ENCODE peak calls at places on chromosome 12, in four cellular contexts. L is lower lobe of right lung, F is GM13977, H is NB4. Y is an unnamed sample.

GRCh38 chr12:121637231-121637914 is 11.0 kb downstream of the ORAI1 start:
- DNase-seq in L (peak; percentile 76), F (peak; percentile 73), H (peak; percentile 84), Y (peak; percentile 75)

GRCh38 chr12:108551556-108551955 is 9.4 kb downstream of the SART3 start:
- DNase-seq in L (no peak), F (no peak), H (peak; percentile 33), Y (no peak)

GRCh38 chr12:103387385-103387784 is 108.4 kb downstream of the C12orf42 start:
- DNase-seq in L (no peak), F (no peak), H (no peak), Y (no peak)

GRCh38 chr12:8887285-8887715 is 27.0 kb upstream of the PHC1 start:
- DNase-seq in L (no peak), F (no peak), H (peak; percentile 12), Y (no peak)

GRCh38 chr12:15688202-15688736 is 100.9 kb downstream of the EPS8 start:
- DNase-seq in L (peak; percentile 82), F (no peak), H (peak; percentile 82), Y (no peak)

GRCh38 chr12:123105427-123105826 is 45.5 kb downstream of the PITPNM2 start:
- DNase-seq in L (no peak), F (no peak), H (no peak), Y (no peak)

GRCh38 chr12:69059465-69060457 is 126.8 kb upstream of the CPM start:
- DNase-seq in L (no peak), F (no peak), H (peak; percentile 75), Y (no peak)

GRCh38 chr12:109988903-109989302 is 7.3 kb downstream of the GIT2 start:
- DNase-seq in L (no peak), F (no peak), H (no peak), Y (no peak)

GRCh38 chr12:94244165-94245133 is 96.1 kb downstream of the PLXNC1 start:
- DNase-seq in L (peak; percentile 72), F (peak; percentile 23), H (peak; percentile 99), Y (peak; percentile 51)

DNA sequence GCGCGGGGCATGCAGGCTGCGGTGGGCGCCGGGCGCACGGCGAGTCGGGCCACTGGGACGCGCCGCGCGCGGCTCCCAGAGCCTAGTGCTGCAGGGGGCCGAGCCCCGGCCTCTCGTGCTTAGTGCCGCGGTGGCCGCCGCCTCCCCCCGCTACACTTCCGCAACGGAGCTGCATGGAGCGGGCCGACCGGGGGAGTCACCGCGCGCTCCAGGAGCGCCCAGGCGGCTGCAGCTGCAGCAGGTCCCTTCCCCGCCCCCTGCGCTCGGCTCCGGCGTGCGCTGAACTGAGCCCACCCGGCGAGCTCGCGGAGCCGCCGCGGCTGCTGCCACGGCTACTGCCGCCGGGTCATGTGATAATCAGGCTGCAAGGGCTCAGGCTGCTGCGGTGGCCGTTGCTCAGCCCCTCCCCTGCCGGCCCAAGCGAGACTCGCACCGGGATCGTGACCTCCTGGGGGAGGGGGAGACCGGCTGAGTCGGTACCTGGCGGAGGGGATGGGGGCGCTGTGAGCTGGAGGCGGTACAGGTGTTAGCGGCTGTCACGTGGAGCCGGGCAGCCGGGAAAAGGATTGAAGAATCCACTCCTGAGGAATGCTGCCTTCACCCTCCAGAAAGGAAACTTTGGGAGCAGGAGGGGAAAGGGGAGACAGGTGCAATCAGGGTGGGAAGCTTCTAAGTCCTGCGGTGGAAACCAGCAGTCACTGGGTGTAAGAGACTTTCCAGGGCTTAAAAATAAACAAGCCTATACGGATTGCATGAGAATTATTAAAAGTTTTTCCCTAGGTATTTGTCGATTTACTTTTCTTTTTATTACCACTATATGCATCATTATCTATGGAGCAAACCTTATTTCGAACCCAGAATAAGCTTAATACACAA is at the start of gene PPM1H:
- DNase-seq in L (peak; percentile 87), F (peak; percentile 82), H (peak; percentile 81), Y (peak; percentile 81)
- TF ChIP-seq CTCF in L (peak; percentile 63), F (peak; percentile 27), H (peak; percentile 13), Y (no peak)

GRCh38 chr12:57254506-57255280 is 3.7 kb upstream of the STAC3 start:
- DNase-seq in L (no peak), F (no peak), H (no peak), Y (no peak)
- TF ChIP-seq CTCF in L (no peak), F (no peak), H (no peak), Y (no peak)

GRCh38 chr12:120346681-120347080 is 19.1 kb upstream of the PLA2G1B start:
- DNase-seq in L (no peak), F (no peak), H (no peak), Y (no peak)
- TF ChIP-seq CTCF in L (no peak), F (no peak), H (no peak), Y (no peak)

DNA sequence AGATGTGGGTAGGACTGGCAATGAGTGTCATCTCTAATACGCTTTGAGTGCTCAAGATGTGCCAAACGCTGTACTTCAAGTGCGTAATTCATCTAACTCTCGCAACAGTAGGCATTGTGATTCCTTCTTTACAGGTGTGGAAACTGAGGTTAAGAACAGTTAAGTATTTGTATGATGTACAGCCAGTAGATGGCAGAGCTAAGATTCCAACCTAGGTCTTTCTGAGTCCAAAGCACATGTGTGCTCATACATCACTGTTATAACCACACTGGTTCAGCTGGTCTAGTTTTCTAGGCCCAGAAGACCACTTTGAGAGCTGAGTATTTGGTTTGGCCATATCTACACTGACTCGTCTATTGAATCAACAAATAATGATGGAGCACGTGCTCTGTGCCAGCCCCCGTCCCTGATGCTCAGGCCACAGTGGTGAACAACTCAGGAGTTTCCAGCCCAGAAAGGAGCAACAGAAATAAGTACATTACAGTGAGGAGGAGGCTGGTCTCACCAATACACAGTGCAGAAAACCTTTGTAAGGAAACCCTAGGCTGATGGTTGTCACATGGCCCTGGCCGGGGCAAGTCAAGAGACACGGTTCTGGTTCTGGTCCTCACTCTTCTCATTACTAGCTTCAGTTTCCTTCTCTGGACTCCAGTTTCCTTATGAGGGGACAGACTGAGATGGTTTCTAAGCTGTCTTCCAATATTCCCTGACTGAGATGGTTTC is 69.3 kb upstream of the SCN8A start:
- DNase-seq in L (no peak), F (no peak), H (peak; percentile 22), Y (no peak)
- TF ChIP-seq CTCF in L (no peak), F (no peak), H (peak; percentile 20), Y (no peak)

GRCh38 chr12:75834591-75834990 is 197.0 kb downstream of the PHLDA1 start:
- DNase-seq in L (no peak), F (no peak), H (no peak), Y (no peak)

GRCh38 chr12:75827061-75827460 is 204.5 kb downstream of the PHLDA1 start:
- DNase-seq in L (no peak), F (no peak), H (no peak), Y (no peak)

GRCh38 chr12:75833268-75833667 is 198.3 kb downstream of the PHLDA1 start:
- DNase-seq in L (no peak), F (no peak), H (no peak), Y (no peak)

GRCh38 chr12:75836533-75836932 is 195.0 kb downstream of the PHLDA1 start:
- DNase-seq in L (no peak), F (no peak), H (no peak), Y (no peak)

DNA sequence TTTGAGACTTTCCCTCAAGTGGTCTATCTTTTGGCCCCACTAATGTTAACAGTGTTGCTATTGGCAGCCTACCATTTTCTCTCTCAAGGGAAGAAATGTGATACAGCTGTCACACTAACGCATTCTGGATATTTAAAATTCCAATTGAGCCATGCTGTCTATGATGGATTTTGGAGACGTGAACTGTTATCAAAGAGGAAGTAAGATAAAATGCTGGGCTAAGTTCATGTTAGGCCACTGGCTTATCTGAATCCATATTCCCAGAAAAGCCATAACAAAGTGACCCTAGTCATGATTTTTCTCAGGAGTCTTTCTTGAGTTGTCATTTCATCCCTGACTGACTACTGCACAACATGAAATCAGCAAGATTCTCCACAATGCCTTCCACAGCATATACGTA is 200.2 kb downstream of the PHLDA1 start:
- DNase-seq in L (no peak), F (no peak), H (no peak), Y (no peak)
- TF ChIP-seq CTCF in L (no peak), F (no peak), H (no peak), Y (no peak)

GRCh38 chr12:125105600-125105999 is 40.4 kb downstream of the AACS start:
- DNase-seq in L (no peak), F (no peak), H (no peak), Y (no peak)
- TF ChIP-seq CTCF in L (no peak), F (no peak), H (no peak), Y (no peak)

GRCh38 chr12:48542300-48542928 is 17.0 kb downstream of the OR8S1 start:
- DNase-seq in L (peak; percentile 62), F (peak; percentile 56), H (peak; percentile 63), Y (peak; percentile 42)
- TF ChIP-seq CTCF in L (peak; percentile 63), F (peak; percentile 87), H (peak; percentile 84), Y (peak; percentile 65)

GRCh38 chr12:24955389-24955788 is 6.5 kb upstream of the BCAT1 start:
- DNase-seq in L (no peak), F (no peak), H (peak; percentile 40), Y (no peak)

GRCh38 chr12:24964342-24964741 is 15.4 kb upstream of the BCAT1 start:
- DNase-seq in L (no peak), F (no peak), H (no peak), Y (no peak)

GRCh38 chr12:24955853-24956252 is 7.0 kb upstream of the BCAT1 start:
- DNase-seq in L (no peak), F (no peak), H (no peak), Y (no peak)

DNA sequence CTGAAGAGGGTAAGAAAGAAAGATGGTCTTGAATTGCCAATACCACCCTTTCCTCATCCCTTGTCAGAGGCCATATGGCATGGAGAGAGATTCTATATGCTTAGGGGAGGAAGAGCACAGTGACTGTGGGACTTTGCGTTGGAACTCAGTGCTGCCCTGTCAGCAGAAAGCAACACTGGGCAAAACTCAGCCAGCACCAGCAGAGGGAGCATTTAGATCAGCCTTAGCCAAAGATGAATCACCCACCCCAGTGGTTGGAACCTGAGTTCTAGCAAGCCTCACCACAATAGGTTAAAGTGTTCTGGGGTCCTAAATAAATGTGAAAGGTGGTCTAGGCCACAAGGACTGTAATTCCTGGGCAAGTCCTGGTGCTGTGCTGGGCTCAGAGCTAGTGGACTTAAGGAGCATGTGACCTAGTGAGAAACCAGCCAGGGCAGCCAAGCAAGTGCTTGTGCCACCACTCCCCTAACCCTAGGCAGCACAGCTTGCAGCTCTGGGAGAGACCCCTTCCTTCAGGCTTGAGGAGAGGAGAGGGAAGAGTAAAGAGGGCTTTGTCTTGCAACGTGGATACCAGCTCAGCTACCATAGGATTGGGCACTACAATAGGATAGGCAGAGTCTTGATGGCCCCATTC is 11.4 kb upstream of the BCAT1 start:
- DNase-seq in L (no peak), F (no peak), H (peak; percentile 80), Y (peak; percentile 42)
- TF ChIP-seq CTCF in L (peak; percentile 43), F (peak; percentile 58), H (peak; percentile 99), Y (peak; percentile 35)

GRCh38 chr12:117674763-117675162 is 294.0 kb downstream of the KSR2 start:
- DNase-seq in L (no peak), F (no peak), H (no peak), Y (no peak)

GRCh38 chr12:117674313-117674712 is 294.5 kb downstream of the KSR2 start:
- DNase-seq in L (no peak), F (no peak), H (no peak), Y (no peak)

DNA sequence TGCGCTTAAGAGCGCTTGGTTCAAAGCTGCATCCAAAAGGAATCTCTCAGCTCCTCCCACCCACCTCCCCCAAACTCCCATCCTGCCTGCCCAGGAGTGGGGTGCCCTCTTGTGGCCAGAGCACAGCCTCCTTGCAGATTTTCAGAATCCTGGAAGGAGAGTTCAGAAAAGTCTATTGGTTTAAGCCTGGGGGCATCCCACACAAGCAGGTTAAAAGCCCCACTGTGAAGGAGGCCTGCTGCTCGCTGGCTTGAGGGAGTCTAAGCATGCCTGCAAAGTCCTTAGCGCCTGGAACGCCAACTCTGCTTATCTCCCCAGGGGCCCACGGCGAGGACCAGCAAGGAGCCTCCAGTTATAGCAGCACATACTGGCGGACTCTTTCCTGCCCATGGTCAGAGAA is 297.1 kb downstream of the KSR2 start:
- DNase-seq in L (no peak), F (peak; percentile 31), H (peak; percentile 53), Y (peak; percentile 41)
- TF ChIP-seq CTCF in L (peak; percentile 34), F (peak; percentile 56), H (peak; percentile 90), Y (peak; percentile 38)

Y was measured in GM13976.